ENCODE peak calls at places on chromosomes 4 and X, in ten cellular contexts. W is endothelial cell; G is GM13976; N is H4; A is GM04503; U is choroid plexus epithelial cell; I is sciatic nerve; T is skeletal muscle cell; C is stimulated activated CD4-positive, alpha-beta T cell treated with anti-CD3 and anti-CD28 coated beads, Interleukin-15, amount 100 ng/mL, for 48 hours; Z is T-helper 1 cell. V is an unnamed sample.

GRCh38 chrX:129572422-129572821 is 32.4 kb downstream of the OCRL start:
- DNase-seq in W (no peak), G (no peak), N (no peak), A (no peak), U (no peak), I (no peak), T (no peak), C (no peak), Z (no peak), V (no peak)

GRCh38 chrX:68753218-68753617 is 75.6 kb upstream of the EFNB1 start:
- DNase-seq in W (no peak), G (no peak), N (no peak), A (no peak), U (no peak), I (no peak), T (no peak), C (no peak), Z (no peak), V (no peak)

GRCh38 chr4:94673961-94674360 is 83.8 kb upstream of the BMPR1B start:
- DNase-seq in W (no peak), G (no peak), N (no peak), A (no peak), U (no peak), I (no peak), T (no peak), C (no peak), Z (no peak), V (no peak)

GRCh38 chr4:80911458-80911857 is 119.0 kb upstream of the BMP3 start:
- DNase-seq in W (no peak), G (no peak), N (no peak), A (no peak), U (no peak), I (no peak), T (no peak), C (no peak), Z (no peak), V (no peak)

GRCh38 chr4:154578919-154579318 is 11.6 kb downstream of the FGA start:
- DNase-seq in W (no peak), G (no peak), N (no peak), A (no peak), U (peak; percentile 24), I (no peak), T (no peak), C (no peak), Z (no peak), V (no peak)

GRCh38 chrX:40107291-40108083 is 9.7 kb upstream of the BCOR start:
- DNase-seq in W (no peak), G (no peak), N (no peak), A (no peak), U (no peak), I (peak; percentile 80), T (no peak), C (no peak), Z (no peak), V (no peak)

GRCh38 chr4:83931659-83932058 is 395.8 kb downstream of the GPAT3 start:
- DNase-seq in W (no peak), G (no peak), N (no peak), A (no peak), U (no peak), I (no peak), T (no peak), C (no peak), Z (no peak), V (no peak)

GRCh38 chr4:177250056-177250696 is 59.5 kb upstream of the NEIL3 start:
- DNase-seq in W (peak; percentile 85), G (peak; percentile 58), N (peak; percentile 27), A (no peak), U (peak; percentile 79), I (peak; percentile 72), T (no peak), C (peak; percentile 40), Z (peak; percentile 33), V (no peak)

GRCh38 chr4:26267087-26267486 is 53.7 kb upstream of the RBPJ start:
- DNase-seq in W (no peak), G (no peak), N (no peak), A (peak; percentile 57), U (no peak), I (peak; percentile 80), T (no peak), C (no peak), Z (no peak), V (peak; percentile 7)

GRCh38 chr4:120156115-120156718 is 89.6 kb upstream of the MAD2L1 start:
- DNase-seq in W (peak; percentile 52), G (peak; percentile 8), N (peak; percentile 72), A (no peak), U (peak; percentile 93), I (no peak), T (peak; percentile 51), C (peak; percentile 10), Z (no peak), V (peak; percentile 21)

GRCh38 chr4:15345134-15345533 is 82.7 kb upstream of the C1QTNF7 start:
- DNase-seq in W (no peak), G (no peak), N (no peak), A (no peak), U (no peak), I (no peak), T (no peak), C (no peak), Z (no peak), V (no peak)

GRCh38 chr4:14084598-14084997 is 457.1 kb upstream of the BOD1L1 start:
- DNase-seq in W (no peak), G (no peak), N (no peak), A (no peak), U (no peak), I (no peak), T (no peak), C (no peak), Z (no peak), V (no peak)

GRCh38 chrX:50088645-50089044 is 112.2 kb downstream of the AKAP4 start:
- DNase-seq in W (no peak), G (no peak), N (no peak), A (no peak), U (no peak), I (no peak), T (no peak), C (no peak), Z (no peak), V (no peak)

GRCh38 chr4:76384052-76384451 is 36.9 kb downstream of the CCDC158 start:
- DNase-seq in W (no peak), G (no peak), N (no peak), A (no peak), U (peak; percentile 39), I (no peak), T (no peak), C (no peak), Z (no peak), V (no peak)

GRCh38 chrX:38987135-38987780 is 186.0 kb downstream of the MID1IP1 start:
- DNase-seq in W (no peak), G (no peak), N (peak; percentile 33), A (no peak), U (no peak), I (no peak), T (no peak), C (no peak), Z (no peak), V (no peak)

GRCh38 chr4:24630937-24631336 is 46.6 kb upstream of the DHX15 start:
- DNase-seq in W (no peak), G (no peak), N (no peak), A (no peak), U (peak; percentile 1), I (no peak), T (no peak), C (no peak), Z (no peak), V (no peak)

GRCh38 chr4:6767725-6768538 is 14.6 kb upstream of the KIAA0232 start:
- DNase-seq in W (no peak), G (no peak), N (no peak), A (no peak), U (no peak), I (no peak), T (no peak), C (no peak), Z (no peak), V (no peak)

GRCh38 chr4:163467371-163467770 is 6.2 kb downstream of the TKTL2 start:
- DNase-seq in W (no peak), G (no peak), N (no peak), A (no peak), U (no peak), I (no peak), T (no peak), C (no peak), Z (no peak), V (no peak)

GRCh38 chr4:109801895-109802319 is at the start of gene CFI:
- DNase-seq in W (no peak), G (no peak), N (peak; percentile 88), A (peak; percentile 22), U (peak; percentile 93), I (no peak), T (peak; percentile 31), C (no peak), Z (no peak), V (peak; percentile 49)

GRCh38 chr4:159503243-159503642 is 400.4 kb downstream of the RAPGEF2 start:
- DNase-seq in W (no peak), G (no peak), N (no peak), A (no peak), U (no peak), I (no peak), T (no peak), C (no peak), Z (no peak), V (no peak)

GRCh38 chr4:176856421-176856820 is 63.7 kb upstream of the VEGFC start:
- DNase-seq in W (no peak), G (no peak), N (no peak), A (no peak), U (no peak), I (no peak), T (no peak), C (no peak), Z (no peak), V (no peak)

GRCh38 chrX:75596178-75596577 is 73.3 kb upstream of the ZDHHC15 start:
- DNase-seq in W (no peak), G (no peak), N (no peak), A (no peak), U (peak; percentile 16), I (no peak), T (no peak), C (no peak), Z (no peak), V (no peak)

GRCh38 chr4:159193256-159193655 is 90.4 kb downstream of the RAPGEF2 start:
- DNase-seq in W (no peak), G (no peak), N (no peak), A (no peak), U (no peak), I (no peak), T (no peak), C (no peak), Z (no peak), V (no peak)

GRCh38 chr4:144572660-144573059 is 73.3 kb upstream of the HHIP start:
- DNase-seq in W (peak; percentile 10), G (no peak), N (no peak), A (no peak), U (no peak), I (no peak), T (no peak), C (no peak), Z (no peak), V (no peak)

GRCh38 chr4:168483786-168484185 is 3.5 kb upstream of the DDX60L start:
- DNase-seq in W (no peak), G (no peak), N (no peak), A (no peak), U (peak; percentile 27), I (no peak), T (no peak), C (no peak), Z (no peak), V (peak; percentile 61)

GRCh38 chr4:7420661-7421040 is 14.1 kb downstream of the PSAPL1 start:
- DNase-seq in W (no peak), G (no peak), N (no peak), A (no peak), U (no peak), I (peak; percentile 30), T (no peak), C (no peak), Z (no peak), V (no peak)

GRCh38 chr4:24655326-24655725 is 71.0 kb upstream of the DHX15 start:
- DNase-seq in W (no peak), G (no peak), N (no peak), A (no peak), U (no peak), I (no peak), T (no peak), C (no peak), Z (no peak), V (no peak)

GRCh38 chr4:15354790-15355418 is 72.9 kb upstream of the C1QTNF7 start:
- DNase-seq in W (no peak), G (no peak), N (no peak), A (no peak), U (no peak), I (peak; percentile 60), T (no peak), C (no peak), Z (no peak), V (no peak)